ENCODE peak calls at places on chromosome 21, in nine cellular contexts. J is heart right ventricle; U is DMS153; G is cardiac muscle cell; T is osteocyte; Q is heart left ventricle; O is pulmonary artery endothelial cell; Y is activated CD4-positive, alpha-beta T cell treated with anti-CD3 and anti-CD28 coated beads for 1 hour; H is brain microvascular endothelial cell. X is an unnamed sample.

GRCh38 chr21:15298306-15298705 is 233.5 kb upstream of the NRIP1 start:
- DNase-seq in H (peak), Q (no peak), J (no peak), U (no peak), O (no peak), G (no peak), Y (no peak), T (no peak), X (no peak)

GRCh38 chr21:20311388-20311787 is 686.8 kb upstream of the NCAM2 start:
- DNase-seq in U (peak), Y (no peak), J (no peak), G (no peak), Q (no peak), T (no peak), H (no peak), O (no peak), X (no peak)

GRCh38 chr21:32484706-32485380 is 72.3 kb downstream of the EVA1C start:
- DNase-seq in U (no peak), Y (no peak), G (no peak), H (no peak), Q (peak), O (no peak), J (no peak), T (no peak), X (no peak)

GRCh38 chr21:45850181-45850580 is 131.4 kb upstream of the COL6A1 start:
- DNase-seq in T (no peak), H (no peak), J (no peak), Y (no peak), O (no peak), Q (no peak), G (no peak), U (no peak), X (no peak)

GRCh38 chr21:15706686-15707085 is 23.1 kb upstream of the USP25 start:
- DNase-seq in Q (peak), Y (no peak), H (peak), U (no peak), O (peak), G (peak), J (no peak), T (no peak), X (no peak)

GRCh38 chr21:15301014-15301413 is 236.2 kb upstream of the NRIP1 start:
- DNase-seq in T (no peak), J (no peak), H (no peak), Q (peak), Y (no peak), O (no peak), G (no peak), U (no peak), X (no peak)

GRCh38 chr21:36543924-36544323 is 64.0 kb upstream of the CLDN14 start:
- DNase-seq in Y (no peak), O (no peak), T (no peak), H (no peak), Q (no peak), G (no peak), U (no peak), J (no peak), X (no peak)

GRCh38 chr21:20083925-20084324 is 914.3 kb upstream of the NCAM2 start:
- DNase-seq in G (no peak), T (no peak), O (no peak), J (no peak), H (no peak), Y (no peak), U (no peak), Q (no peak), X (no peak)

GRCh38 chr21:43937051-43937832 is 72.2 kb downstream of the AGPAT3 start:
- DNase-seq in J (no peak), Y (no peak), G (no peak), Q (peak), U (no peak), O (no peak), T (no peak), H (no peak), X (no peak)

GRCh38 chr21:26388731-26389231 is 184.3 kb downstream of the CYYR1 start:
- DNase-seq in H (peak), G (peak), T (no peak), O (peak), Q (no peak), U (no peak), J (no peak), Y (no peak), X (no peak)

GRCh38 chr21:25515484-25516405 is 91.5 kb downstream of the MRPL39 start:
- DNase-seq in Q (no peak), T (no peak), H (peak), Y (no peak), U (no peak), O (no peak), G (no peak), J (no peak), X (no peak)

GRCh38 chr21:35398366-35398982 is 349.4 kb upstream of the RUNX1 start:
- DNase-seq in O (no peak), Y (no peak), G (peak), J (no peak), H (no peak), T (no peak), U (no peak), Q (no peak), X (no peak)

GRCh38 chr21:39676054-39676771 is 63.5 kb downstream of the B3GALT5 start:
- DNase-seq in G (no peak), H (peak), O (no peak), Q (peak), U (peak), T (peak), J (no peak), Y (no peak), X (no peak)